ENCODE peak calls at places on chromosomes 6 and 20, in four cellular contexts. V is CD8-positive, alpha-beta T cell; H is Panc1; T is K562. Z is an unnamed sample.
A peak's percentile ranks its signal among the peaks of the same experiment; 100 is the strongest.

GRCh38 chr20:58547527-58548475 is 32.6 kb upstream of the APCDD1L start:
- DNase-seq in T (no peak), V (no peak), H (no peak), Z (peak; percentile 49)

GRCh38 chr6:136784910-136785746 is 7.1 kb downstream of the MAP3K5 start:
- DNase-seq in T (peak; percentile 48), H (no peak), V (peak; percentile 33), Z (no peak)

GRCh38 chr6:142943746-142944125 is 1.2 kb downstream of the HIVEP2 start:
- DNase-seq in H (no peak), T (no peak), V (peak; percentile 49), Z (peak; percentile 65)

GRCh38 chr20:595330-596308 is 14.5 kb downstream of the TCF15 start:
- DNase-seq in T (no peak), H (no peak), V (no peak), Z (no peak)

GRCh38 chr6:146598785-146599405 is at the start of gene ADGB:
- DNase-seq in T (peak; percentile 75), H (no peak), V (no peak), Z (no peak)

GRCh38 chr20:13220194-13220856 is 749 bp upstream of the ISM1 start:
- DNase-seq in H (no peak), T (no peak), V (peak; percentile 22), Z (peak; percentile 88)

GRCh38 chr6:87154641-87155271 is 609 bp upstream of the ZNF292 start:
- DNase-seq in H (no peak), V (no peak), T (peak; percentile 72), Z (no peak)

GRCh38 chr6:96086745-96087144 is 71.0 kb downstream of the FUT9 start:
- DNase-seq in H (no peak), V (no peak), T (no peak), Z (no peak)

DNA sequence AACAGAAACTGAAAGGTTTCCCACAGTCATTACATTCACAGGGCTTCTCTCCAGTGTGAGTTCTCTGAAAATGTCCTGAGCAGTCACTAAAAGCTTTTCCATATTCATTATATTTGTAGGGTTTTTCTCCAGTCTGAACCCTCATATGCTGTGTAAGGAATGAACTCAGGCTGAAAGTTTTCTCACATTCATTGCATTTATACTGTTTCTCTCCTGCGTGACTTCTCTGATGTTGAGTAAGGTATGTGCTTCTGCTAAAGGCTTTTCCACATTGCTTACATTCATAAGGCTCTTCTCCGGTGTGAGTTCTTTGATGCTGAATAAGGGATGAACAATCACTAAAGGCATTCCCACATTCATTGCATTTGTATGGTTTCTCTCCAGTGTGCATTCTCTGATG is 29.8 kb upstream of the ZNF391 start:
- DNase-seq in V (no peak), T (no peak), H (no peak), Z (no peak)
- H3K9me3 ChIP-seq in V (peaks cover 30% of the 10 kb centered on the region), T (peaks cover 6% of the 10 kb centered on the region), H (peaks cover 70% of the 10 kb centered on the region), Z (peaks cover 22% of the 10 kb centered on the region)

GRCh38 chr6:44494011-44494501 is 106.5 kb downstream of the CDC5L start:
- DNase-seq in H (peak; percentile 32), V (no peak), T (peak; percentile 75), Z (no peak)
- TF ChIP-seq CTCF in H (peak; percentile 74), V (no peak), T (peak; percentile 76), Z (no peak)

DNA sequence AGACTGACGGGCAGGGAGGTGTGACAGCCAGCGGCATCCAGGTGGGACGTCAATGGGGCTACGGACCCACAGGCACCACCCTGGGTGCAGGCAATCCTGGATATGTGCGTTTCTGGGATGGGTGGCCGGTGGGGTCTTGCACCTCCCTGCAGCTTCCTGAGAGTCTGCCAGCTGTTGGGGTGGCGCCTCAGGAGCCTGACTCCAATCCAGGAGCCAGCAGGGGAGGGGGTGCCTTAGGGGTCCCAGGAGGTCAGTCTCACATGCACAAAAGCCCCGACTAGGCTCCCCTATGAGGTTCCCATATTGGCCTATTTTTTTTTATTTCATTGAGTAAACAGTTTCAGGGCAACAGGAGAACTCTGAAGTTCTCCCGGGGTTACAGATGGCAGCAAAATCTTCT is 73.3 kb downstream of the GINS1 start:
- DNase-seq in T (no peak), H (no peak), V (no peak), Z (peak; percentile 58)
- H3K27ac ChIP-seq in T (no peak overlapping the region), H (no peak overlapping the region), V (no peak overlapping the region), Z (no peak overlapping the region)

DNA sequence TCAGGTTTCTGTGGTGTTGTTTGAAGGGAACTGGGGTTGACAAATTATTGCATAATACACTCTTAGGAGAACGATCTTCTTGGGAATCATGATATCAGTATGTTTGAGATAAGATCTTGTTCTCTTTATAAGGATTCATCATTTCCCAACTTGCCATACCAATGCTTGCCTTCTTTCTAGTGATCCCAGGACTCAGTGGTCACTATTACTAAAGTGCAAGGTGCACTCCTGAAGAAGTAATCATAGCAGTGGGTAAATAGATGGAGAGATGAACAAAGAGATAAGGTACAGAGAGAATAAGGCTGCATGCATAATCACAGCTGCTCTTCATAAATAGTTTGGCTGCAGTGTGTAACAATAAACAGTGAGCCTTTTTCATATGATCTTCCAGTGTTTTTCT is 404.0 kb downstream of the DOK5 start:
- DNase-seq in T (no peak), H (no peak), V (no peak), Z (no peak)
- H3K9me3 ChIP-seq in T (peaks cover 1% of the 10 kb centered on the region), H (no peaks in the 10 kb centered on the region), V (no peaks in the 10 kb centered on the region), Z (no peaks in the 10 kb centered on the region)

GRCh38 chr6:132456700-132457143 is 55.4 kb upstream of the MOXD1 start:
- DNase-seq in V (no peak), T (no peak), H (no peak), Z (no peak)
- TF ChIP-seq CTCF in V (no peak), T (no peak), H (no peak), Z (no peak)

DNA sequence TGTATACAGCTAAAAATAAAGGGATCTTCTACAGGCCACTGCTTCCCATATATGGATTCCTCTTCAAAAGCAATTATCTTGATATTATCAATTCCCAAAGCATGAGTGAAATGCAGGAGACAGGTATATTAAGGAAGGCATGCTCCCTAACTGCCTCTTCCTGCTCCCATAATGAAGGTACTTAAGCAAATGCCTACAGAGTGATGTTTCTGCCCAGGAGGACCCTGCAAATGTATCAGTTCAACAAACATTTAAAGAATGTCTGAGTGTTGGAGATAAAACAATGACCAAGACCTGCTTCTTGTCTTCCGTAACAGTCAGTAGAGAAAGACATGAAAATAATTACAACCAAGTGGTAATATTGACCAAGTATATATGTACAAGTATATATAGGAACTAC is 4.2 kb downstream of the UBE2J1 start:
- DNase-seq in V (no peak), T (no peak), H (no peak), Z (no peak)
- H3K27ac ChIP-seq in V (no peak overlapping the region), T (no peak overlapping the region), H (no peak overlapping the region), Z (no peak overlapping the region)

GRCh38 chr6:27439371-27439770 is 33.5 kb downstream of the ZNF184 start:
- DNase-seq in T (no peak), V (no peak), H (no peak), Z (no peak)

GRCh38 chr6:27442932-27443331 is 30.0 kb downstream of the ZNF184 start:
- DNase-seq in T (no peak), H (no peak), V (no peak), Z (no peak)

DNA sequence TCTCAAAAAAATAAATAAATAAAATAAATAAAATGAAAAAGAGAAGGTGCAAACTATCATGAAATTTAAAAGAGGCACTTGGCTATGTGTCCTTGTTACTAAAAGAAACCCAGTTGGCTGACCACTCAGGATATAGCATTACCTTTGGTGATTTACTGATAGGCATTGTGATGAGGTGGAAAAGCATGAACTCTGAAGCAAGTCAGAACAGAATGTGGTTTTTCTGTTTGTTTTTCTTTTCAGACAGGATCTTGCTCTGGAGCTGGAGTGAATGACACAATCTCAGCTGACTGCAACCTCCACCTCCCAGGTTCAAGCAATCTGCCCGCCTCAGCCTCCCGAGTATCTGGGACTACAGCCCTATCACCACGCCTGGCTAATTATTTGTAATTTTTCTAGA is 31.9 kb downstream of the ZNF184 start:
- DNase-seq in T (no peak), H (no peak), V (no peak), Z (no peak)
- H3K9me3 ChIP-seq in T (no peaks in the 10 kb centered on the region), H (peaks cover 29% of the 10 kb centered on the region), V (no peaks in the 10 kb centered on the region), Z (peaks cover 7% of the 10 kb centered on the region)

DNA sequence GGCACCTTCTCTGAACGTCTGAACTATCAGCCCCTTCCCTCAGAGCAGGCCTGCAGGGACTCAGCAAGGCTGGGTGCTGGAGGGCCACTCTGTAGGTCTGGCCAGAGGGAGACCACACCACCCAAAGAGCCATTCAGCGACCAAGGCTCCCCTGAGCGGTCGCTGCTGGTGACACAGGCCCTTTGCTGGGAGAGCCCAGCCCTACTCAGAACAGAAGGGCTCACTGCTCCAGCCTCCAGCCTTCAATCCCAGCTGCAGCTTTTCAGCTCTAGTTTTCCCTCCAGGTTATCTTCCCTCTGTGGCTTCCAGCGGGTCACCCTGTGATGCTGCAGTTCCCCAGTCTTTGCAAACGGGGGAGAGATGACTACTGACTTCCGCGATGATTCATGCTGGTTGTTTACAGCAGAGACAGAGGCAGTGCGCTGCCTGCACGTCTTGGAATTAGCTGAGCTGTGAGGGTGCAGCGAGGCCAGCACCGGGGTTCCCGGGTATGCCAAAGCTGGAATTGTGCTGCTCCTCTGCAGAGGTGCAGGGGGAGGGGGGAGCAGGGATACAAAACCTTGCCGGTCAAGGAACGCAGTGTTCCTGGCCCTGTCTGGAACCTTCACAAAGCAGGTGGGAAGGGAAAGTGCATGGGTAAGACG is 161.4 kb downstream of the LY86 start:
- DNase-seq in V (peak; percentile 13), H (no peak), T (peak; percentile 93), Z (no peak)
- TF ChIP-seq CTCF in V (no peak), H (no peak), T (peak; percentile 49), Z (no peak)

GRCh38 chr6:114171473-114171872 is 171.3 kb downstream of the HS3ST5 start:
- DNase-seq in H (no peak), V (no peak), T (no peak), Z (no peak)
- H3K27ac ChIP-seq in H (no peak overlapping the region), V (no peak overlapping the region), T (no peak overlapping the region), Z (no peak overlapping the region)